ENCODE peak calls at places on chromosome 19, in nine cellular contexts. One of them, this sample, is unnamed.

GRCh38 chr19:15702590-15702930 is 25.3 kb upstream of the OR10H2 start:
- DNase-seq in neural crest cell: no peak
- DNase-seq in stimulated activated CD8-positive, alpha-beta memory T cell treated with anti-CD3 and anti-CD28 coated beads, Interleukin-4, amount 100 ng/mL, for 24 hours: no peak
- DNase-seq in AG09309: no peak
- DNase-seq in activated T-helper 1 cell treated with anti-CD3 and anti-CD28 coated beads, Interleukin-2, amount 50 U/mL, for 16 hours: no peak
- DNase-seq in erythroblast: peak
- DNase-seq in lower lobe of right lung: peak
- DNase-seq in NCI-H1930: no peak
- DNase-seq in aorta: peak
- DNase-seq in this sample: peak

GRCh38 chr19:15299568-15300409 is 32.5 kb downstream of the BRD4 start:
- DNase-seq in neural crest cell: no peak
- DNase-seq in stimulated activated CD8-positive, alpha-beta memory T cell treated with anti-CD3 and anti-CD28 coated beads, Interleukin-4, amount 100 ng/mL, for 24 hours: no peak
- DNase-seq in erythroblast: peak
- DNase-seq in lower lobe of right lung: no peak
- DNase-seq in NCI-H1930: no peak
- DNase-seq in aorta: no peak
- DNase-seq in AG09309: peak
- DNase-seq in activated T-helper 1 cell treated with anti-CD3 and anti-CD28 coated beads, Interleukin-2, amount 50 U/mL, for 16 hours: no peak
- DNase-seq in this sample: peak

GRCh38 chr19:28633223-28634030 is 579.5 kb downstream of the UQCRFS1 start:
- DNase-seq in erythroblast: peak
- DNase-seq in stimulated activated CD8-positive, alpha-beta memory T cell treated with anti-CD3 and anti-CD28 coated beads, Interleukin-4, amount 100 ng/mL, for 24 hours: peak
- DNase-seq in aorta: no peak
- DNase-seq in NCI-H1930: peak
- DNase-seq in lower lobe of right lung: peak
- DNase-seq in activated T-helper 1 cell treated with anti-CD3 and anti-CD28 coated beads, Interleukin-2, amount 50 U/mL, for 16 hours: no peak
- DNase-seq in neural crest cell: peak
- DNase-seq in AG09309: peak
- DNase-seq in this sample: peak

GRCh38 chr19:6239401-6239844 is 40.4 kb downstream of the MLLT1 start:
- DNase-seq in lower lobe of right lung: no peak
- DNase-seq in aorta: peak
- DNase-seq in NCI-H1930: no peak
- DNase-seq in erythroblast: no peak
- DNase-seq in stimulated activated CD8-positive, alpha-beta memory T cell treated with anti-CD3 and anti-CD28 coated beads, Interleukin-4, amount 100 ng/mL, for 24 hours: no peak
- DNase-seq in neural crest cell: no peak
- DNase-seq in AG09309: no peak
- DNase-seq in activated T-helper 1 cell treated with anti-CD3 and anti-CD28 coated beads, Interleukin-2, amount 50 U/mL, for 16 hours: no peak
- DNase-seq in this sample: peak

GRCh38 chr19:23049256-23049655 is 46.3 kb upstream of the ZNF728 start:
- DNase-seq in neural crest cell: no peak
- DNase-seq in activated T-helper 1 cell treated with anti-CD3 and anti-CD28 coated beads, Interleukin-2, amount 50 U/mL, for 16 hours: no peak
- DNase-seq in AG09309: no peak
- DNase-seq in erythroblast: no peak
- DNase-seq in stimulated activated CD8-positive, alpha-beta memory T cell treated with anti-CD3 and anti-CD28 coated beads, Interleukin-4, amount 100 ng/mL, for 24 hours: no peak
- DNase-seq in lower lobe of right lung: no peak
- DNase-seq in aorta: no peak
- DNase-seq in NCI-H1930: no peak
- DNase-seq in this sample: no peak

GRCh38 chr19:10362259-10362658 is 18.1 kb downstream of the TYK2 start:
- DNase-seq in neural crest cell: no peak
- DNase-seq in lower lobe of right lung: no peak
- DNase-seq in NCI-H1930: no peak
- DNase-seq in AG09309: no peak
- DNase-seq in stimulated activated CD8-positive, alpha-beta memory T cell treated with anti-CD3 and anti-CD28 coated beads, Interleukin-4, amount 100 ng/mL, for 24 hours: no peak
- DNase-seq in aorta: no peak
- DNase-seq in activated T-helper 1 cell treated with anti-CD3 and anti-CD28 coated beads, Interleukin-2, amount 50 U/mL, for 16 hours: no peak
- DNase-seq in erythroblast: no peak
- DNase-seq in this sample: no peak

GRCh38 chr19:38559428-38560401 is 58.0 kb downstream of the MAP4K1 start:
- DNase-seq in lower lobe of right lung: peak
- DNase-seq in AG09309: no peak
- DNase-seq in NCI-H1930: no peak
- DNase-seq in neural crest cell: no peak
- DNase-seq in erythroblast: no peak
- DNase-seq in activated T-helper 1 cell treated with anti-CD3 and anti-CD28 coated beads, Interleukin-2, amount 50 U/mL, for 16 hours: peak
- DNase-seq in stimulated activated CD8-positive, alpha-beta memory T cell treated with anti-CD3 and anti-CD28 coated beads, Interleukin-4, amount 100 ng/mL, for 24 hours: no peak
- DNase-seq in aorta: no peak
- DNase-seq in this sample: peak

GRCh38 chr19:31334101-31334848 is 15.0 kb downstream of the TSHZ3 start:
- DNase-seq in AG09309: no peak
- DNase-seq in erythroblast: no peak
- DNase-seq in lower lobe of right lung: no peak
- DNase-seq in stimulated activated CD8-positive, alpha-beta memory T cell treated with anti-CD3 and anti-CD28 coated beads, Interleukin-4, amount 100 ng/mL, for 24 hours: no peak
- DNase-seq in NCI-H1930: no peak
- DNase-seq in activated T-helper 1 cell treated with anti-CD3 and anti-CD28 coated beads, Interleukin-2, amount 50 U/mL, for 16 hours: no peak
- DNase-seq in neural crest cell: no peak
- DNase-seq in aorta: no peak
- DNase-seq in this sample: peak

GRCh38 chr19:29576043-29576442 is 30.0 kb upstream of the POP4 start:
- DNase-seq in lower lobe of right lung: no peak
- DNase-seq in neural crest cell: no peak
- DNase-seq in aorta: no peak
- DNase-seq in erythroblast: no peak
- DNase-seq in activated T-helper 1 cell treated with anti-CD3 and anti-CD28 coated beads, Interleukin-2, amount 50 U/mL, for 16 hours: no peak
- DNase-seq in stimulated activated CD8-positive, alpha-beta memory T cell treated with anti-CD3 and anti-CD28 coated beads, Interleukin-4, amount 100 ng/mL, for 24 hours: no peak
- DNase-seq in NCI-H1930: no peak
- DNase-seq in AG09309: no peak
- DNase-seq in this sample: no peak

GRCh38 chr19:1309977-1310852 is 24.5 kb downstream of the EFNA2 start:
- DNase-seq in activated T-helper 1 cell treated with anti-CD3 and anti-CD28 coated beads, Interleukin-2, amount 50 U/mL, for 16 hours: no peak
- DNase-seq in AG09309: no peak
- DNase-seq in NCI-H1930: no peak
- DNase-seq in stimulated activated CD8-positive, alpha-beta memory T cell treated with anti-CD3 and anti-CD28 coated beads, Interleukin-4, amount 100 ng/mL, for 24 hours: no peak
- DNase-seq in erythroblast: no peak
- DNase-seq in lower lobe of right lung: no peak
- DNase-seq in neural crest cell: no peak
- DNase-seq in aorta: no peak
- DNase-seq in this sample: no peak

GRCh38 chr19:32017341-32017948 is 328.0 kb upstream of the ZNF507 start:
- DNase-seq in aorta: no peak
- DNase-seq in erythroblast: no peak
- DNase-seq in neural crest cell: no peak
- DNase-seq in NCI-H1930: no peak
- DNase-seq in AG09309: no peak
- DNase-seq in stimulated activated CD8-positive, alpha-beta memory T cell treated with anti-CD3 and anti-CD28 coated beads, Interleukin-4, amount 100 ng/mL, for 24 hours: no peak
- DNase-seq in lower lobe of right lung: no peak
- DNase-seq in activated T-helper 1 cell treated with anti-CD3 and anti-CD28 coated beads, Interleukin-2, amount 50 U/mL, for 16 hours: no peak
- DNase-seq in this sample: no peak